ENCODE peak calls at places on chromosomes 1 and 21, in five cellular contexts. X is astrocyte, Q is A673, Z is GM12878, T is HepG2. S is an unnamed sample.

GRCh38 chr21:42426876-42427480 is 23.3 kb downstream of the UBASH3A start:
- DNase-seq in X (no peak), Q (no peak), Z (no peak), T (no peak), S (no peak)

GRCh38 chr1:114756009-114756892 is 1.5 kb downstream of the CSDE1 start:
- DNase-seq in X (peak), Q (no peak), Z (peak), T (no peak), S (no peak)

GRCh38 chr1:182756423-182756822 is 33.1 kb upstream of the NPL start:
- DNase-seq in X (no peak), Q (no peak), Z (no peak), T (no peak), S (no peak)

GRCh38 chr1:235441159-235441685 is 63.0 kb downstream of the B3GALNT2 start:
- DNase-seq in X (no peak), Q (no peak), Z (no peak), T (no peak), S (no peak)

GRCh38 chr1:231279081-231279480 is 38.1 kb downstream of the GNPAT start:
- DNase-seq in X (peak), Q (no peak), Z (no peak), T (no peak), S (no peak)

GRCh38 chr1:93842750-93843500 is 36.1 kb downstream of the DNTTIP2 start:
- DNase-seq in X (peak), Q (no peak), Z (no peak), T (no peak), S (no peak)

GRCh38 chr1:157177701-157178380 is 39.6 kb upstream of the ETV3 start:
- DNase-seq in X (no peak), Q (no peak), Z (no peak), T (no peak), S (no peak)

GRCh38 chr1:211501671-211502413 is 9.9 kb upstream of the RD3 start:
- DNase-seq in X (no peak), Q (no peak), Z (no peak), T (no peak), S (no peak)

GRCh38 chr1:77447669-77448068 is 165.8 kb downstream of the AK5 start:
- DNase-seq in X (no peak), Q (no peak), Z (no peak), T (peak), S (no peak)

GRCh38 chr1:14924455-14925325 is 228.9 kb upstream of the TMEM51 start:
- DNase-seq in X (peak), Q (peak), Z (no peak), T (no peak), S (no peak)

GRCh38 chr1:110356379-110356778 is 17.2 kb downstream of the RBM15 start:
- DNase-seq in X (no peak), Q (no peak), Z (no peak), T (no peak), S (no peak)

GRCh38 chr1:31412732-31413404 is at the start of gene SERINC2:
- DNase-seq in X (no peak), Q (no peak), Z (no peak), T (no peak), S (no peak)

GRCh38 chr21:15651172-15651571 is 78.6 kb upstream of the USP25 start:
- DNase-seq in X (peak), Q (no peak), Z (no peak), T (no peak), S (no peak)

GRCh38 chr1:30259631-30260030 is 463.8 kb downstream of the MATN1 start:
- DNase-seq in X (no peak), Q (no peak), Z (no peak), T (no peak), S (no peak)

GRCh38 chr1:11914035-11914434 is 12.2 kb downstream of the KIAA2013 start:
- DNase-seq in X (no peak), Q (no peak), Z (no peak), T (no peak), S (no peak)

GRCh38 chr1:152035406-152036315 is 1.1 kb downstream of the S100A11 start:
- DNase-seq in X (no peak), Q (peak), Z (no peak), T (no peak), S (no peak)

GRCh38 chr1:16156848-16157495 is 1.1 kb upstream of the EPHA2 start:
- DNase-seq in X (peak), Q (no peak), Z (no peak), T (peak), S (no peak)

GRCh38 chr21:32946654-32947053 is 79.1 kb upstream of the OLIG2 start:
- DNase-seq in X (no peak), Q (no peak), Z (no peak), T (no peak), S (no peak)

GRCh38 chr1:198253668-198254067 is 96.9 kb downstream of the NEK7 start:
- DNase-seq in X (peak), Q (no peak), Z (peak), T (no peak), S (no peak)

GRCh38 chr1:231937013-231937754 is 310.6 kb downstream of the DISC1 start:
- DNase-seq in X (no peak), Q (peak), Z (no peak), T (peak), S (no peak)

GRCh38 chr1:48775817-48776399 is 783 bp downstream of the BEND5 start:
- DNase-seq in X (no peak), Q (no peak), Z (no peak), T (no peak), S (no peak)

GRCh38 chr21:38433516-38433915 is 64.8 kb downstream of the ERG start:
- DNase-seq in X (peak), Q (no peak), Z (no peak), T (no peak), S (no peak)

GRCh38 chr1:997728-998050 is 2.2 kb downstream of the HES4 start:
- DNase-seq in X (no peak), Q (no peak), Z (no peak), T (no peak), S (no peak)

GRCh38 chr1:999797-1000356 is at the start of gene HES4:
- DNase-seq in X (peak), Q (peak), Z (no peak), T (peak), S (peak)

GRCh38 chr1:996851-997727 is 2.8 kb downstream of the HES4 start:
- DNase-seq in X (no peak), Q (no peak), Z (no peak), T (no peak), S (no peak)

GRCh38 chr1:998905-999796 is 746 bp downstream of the HES4 start:
- DNase-seq in X (no peak), Q (peak), Z (no peak), T (no peak), S (no peak)

GRCh38 chr1:998051-998821 is 1.7 kb downstream of the HES4 start:
- DNase-seq in X (no peak), Q (peak), Z (no peak), T (no peak), S (no peak)
- TF ChIP-seq EZH2 in X (peak), Q (no peak), Z (no peak), T (no peak), S (no peak)

GRCh38 chr1:3779265-3779911 is 6.8 kb downstream of the SMIM1 start:
- DNase-seq in X (no peak), Q (no peak), Z (no peak), T (no peak), S (no peak)
- TF ChIP-seq EZH2 in X (no peak), Q (no peak), Z (no peak), T (no peak), S (no peak)

DNA sequence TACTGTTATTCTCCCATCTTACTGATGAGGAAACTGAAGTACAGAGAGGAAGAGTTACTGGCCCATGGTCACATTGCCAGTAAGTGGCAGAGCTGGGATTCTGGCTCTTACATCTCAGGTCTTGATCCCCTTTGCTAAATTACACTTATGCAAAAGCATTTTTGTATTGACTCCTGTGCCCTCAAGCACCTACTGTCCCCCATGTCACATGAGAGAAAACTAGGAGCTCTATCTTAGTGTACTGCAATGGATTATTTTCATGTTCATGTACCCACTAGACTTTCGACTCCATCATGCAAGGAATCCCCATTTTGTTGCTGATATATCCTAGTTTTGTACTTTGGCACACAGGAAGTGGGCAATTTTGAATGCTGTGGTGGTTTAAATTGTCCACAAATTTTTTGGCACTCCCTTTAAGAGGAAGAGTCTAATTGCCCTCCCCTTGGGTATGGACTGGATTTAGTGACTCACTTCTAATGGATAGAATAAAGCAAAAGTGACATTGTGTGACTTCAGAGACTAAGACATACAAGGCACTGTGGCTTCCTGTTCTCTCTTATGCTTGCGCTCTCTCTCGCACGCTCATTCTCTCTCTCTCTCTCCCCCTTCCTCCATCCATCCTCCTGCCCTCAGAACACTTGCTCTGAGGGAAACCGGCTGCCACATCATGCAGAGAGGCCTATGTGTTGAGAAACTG is 43.5 kb upstream of the JAK1 start:
- DNase-seq in X (no peak), Q (peak), Z (no peak), T (no peak), S (no peak)
- TF ChIP-seq EZH2 in X (no peak), Q (no peak), Z (no peak), T (no peak), S (no peak)

GRCh38 chr1:212954514-212954913 is 4.2 kb downstream of the VASH2 start:
- DNase-seq in X (no peak), Q (no peak), Z (no peak), T (no peak), S (no peak)

GRCh38 chr1:212951058-212951923 is 950 bp downstream of the VASH2 start:
- DNase-seq in X (no peak), Q (no peak), Z (no peak), T (no peak), S (no peak)

GRCh38 chr1:212950243-212951057 is at the start of gene VASH2:
- DNase-seq in X (peak), Q (peak), Z (peak), T (peak), S (no peak)

GRCh38 chr1:212955098-212955497 is 4.8 kb downstream of the VASH2 start:
- DNase-seq in X (no peak), Q (no peak), Z (peak), T (no peak), S (no peak)

DNA sequence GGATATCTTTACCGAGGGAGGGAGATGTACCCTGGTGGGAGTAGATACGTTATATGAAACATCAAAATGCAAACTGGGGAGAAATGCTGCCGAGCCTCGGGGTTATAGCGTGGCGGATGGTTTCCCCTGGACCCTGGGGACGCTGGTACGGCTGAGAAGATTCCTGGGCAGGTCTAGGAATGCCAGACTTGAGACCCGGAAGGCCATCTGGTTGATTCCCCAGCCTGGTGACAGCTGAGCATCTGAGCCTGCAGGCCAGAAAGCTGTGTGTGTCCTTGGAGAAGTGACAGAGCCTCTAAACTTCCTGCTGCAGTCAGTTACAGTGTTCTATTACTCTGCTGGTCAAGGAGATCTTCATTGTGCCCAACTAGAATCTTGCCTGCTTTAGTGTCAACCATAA is 2.3 kb downstream of the VASH2 start:
- DNase-seq in X (no peak), Q (no peak), Z (no peak), T (no peak), S (no peak)
- TF ChIP-seq EZH2 in X (no peak), Q (no peak), Z (no peak), T (no peak), S (no peak)

DNA sequence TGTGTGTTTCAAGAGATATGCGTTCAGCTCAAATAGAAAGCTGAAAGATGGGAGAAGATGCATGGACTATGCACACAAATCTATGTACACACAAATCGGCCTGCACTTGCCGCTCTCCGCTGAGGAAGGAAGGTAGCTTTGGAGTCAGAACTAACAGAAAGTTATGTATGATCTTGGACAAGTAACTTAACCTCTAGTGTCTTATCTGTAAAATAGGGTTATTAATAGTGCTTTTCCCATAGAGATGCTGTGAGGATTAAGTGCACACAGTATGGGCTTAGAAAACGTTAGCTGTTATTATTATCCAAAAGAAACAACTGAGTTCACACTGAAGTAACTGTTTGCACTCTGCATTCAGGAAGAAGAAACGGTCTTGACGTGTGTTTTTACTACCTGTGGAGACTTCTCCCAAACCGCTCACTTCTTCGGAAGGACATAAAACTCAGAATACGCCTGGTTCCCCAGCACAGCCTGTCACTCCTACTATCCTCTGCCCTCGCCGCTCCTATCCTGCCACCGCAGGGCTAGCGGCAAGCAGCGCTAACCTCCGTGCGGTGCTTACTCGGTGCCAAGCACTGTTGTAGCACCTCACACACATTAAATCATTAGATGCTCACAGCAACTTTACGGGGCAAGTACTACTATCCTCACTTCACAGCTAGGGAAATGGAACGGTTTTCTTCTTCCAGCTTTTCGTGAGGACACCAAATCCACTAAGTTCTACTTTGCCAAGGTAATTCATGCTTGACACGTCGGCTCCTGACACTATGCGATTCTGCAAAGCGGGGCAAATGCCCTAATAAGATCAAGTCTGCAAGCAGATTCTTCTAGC is 1.3 kb downstream of the TGFBR3 start:
- DNase-seq in X (no peak), Q (peak), Z (no peak), T (peak), S (no peak)
- TF ChIP-seq EZH2 in X (no peak), Q (no peak), Z (no peak), T (no peak), S (no peak)

DNA sequence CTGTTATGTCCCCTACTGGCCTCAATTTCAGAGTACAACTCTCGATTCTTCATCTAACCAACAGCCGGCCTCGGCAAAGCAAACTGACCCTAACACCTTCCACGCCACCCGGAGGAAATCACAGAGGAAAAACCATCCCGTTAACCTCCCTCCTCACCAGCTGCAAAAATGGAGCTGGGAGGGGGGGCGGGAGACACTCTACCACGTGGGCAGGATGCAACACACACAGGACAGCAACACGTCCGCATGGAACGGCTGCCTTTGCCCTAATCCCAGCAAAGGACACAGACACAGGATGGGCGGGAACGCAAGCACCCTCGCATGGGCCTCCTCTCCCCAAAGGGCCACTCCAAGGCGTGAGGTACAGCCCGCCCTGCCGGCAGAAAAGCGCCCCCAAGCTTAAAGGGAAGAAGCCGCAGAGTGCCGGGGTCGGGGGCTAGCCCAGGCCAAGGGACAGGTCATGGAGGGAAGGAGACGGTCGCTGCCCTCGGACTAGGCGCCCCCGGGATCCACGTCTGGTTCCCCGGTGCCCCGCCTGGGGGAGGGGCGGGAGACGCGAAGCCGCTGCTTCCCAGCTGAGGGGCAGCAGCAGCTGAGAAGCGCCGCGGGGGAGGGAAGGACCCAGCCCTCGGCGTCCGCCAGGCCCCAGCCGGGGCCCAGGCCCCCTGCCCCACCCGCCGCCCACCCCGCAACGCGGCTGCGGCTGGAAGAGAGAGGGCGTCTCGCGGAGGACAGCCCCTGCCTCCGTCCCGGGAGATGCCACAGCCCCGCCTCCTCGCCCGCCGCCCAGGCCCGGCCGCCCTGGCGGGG is 590 bp downstream of the FOXJ3 start:
- DNase-seq in X (peak), Q (peak), Z (no peak), T (peak), S (no peak)
- TF ChIP-seq EZH2 in X (no peak), Q (no peak), Z (no peak), T (no peak), S (no peak)

GRCh38 chr1:25926731-25927496 is 20.7 kb upstream of the STMN1 start:
- DNase-seq in X (no peak), Q (no peak), Z (no peak), T (no peak), S (no peak)
- TF ChIP-seq EZH2 in X (no peak), Q (no peak), Z (no peak), T (no peak), S (no peak)